ENCODE peak calls at places on chromosome 13, in nine cellular contexts. L is DMS153; I is epithelial cell of esophagus; S is HTR-8/SVneo; E is stimulated activated CD8-positive, alpha-beta memory T cell treated with anti-CD3 and anti-CD28 coated beads, Interleukin-12 subunit alpha, Interleukin-12 subunit beta, amount 100 ng/mL, for 1 hour; P is neural progenitor cell; F is amygdala; K is naive thymus-derived CD4-positive, alpha-beta T cell; A is activated CD4-positive, CD25-positive, alpha-beta regulatory T cell. D is an unnamed sample.

GRCh38 chr13:74710006-74710405 is 575.8 kb upstream of the KLF12 start:
- DNase-seq in L (no peak), I (peak), S (no peak), E (no peak), P (no peak), F (no peak), K (no peak), A (no peak), D (no peak)

GRCh38 chr13:87535911-87536310 is 135.3 kb upstream of the SLITRK5 start:
- DNase-seq in L (no peak), I (peak), S (no peak), E (no peak), P (no peak), F (no peak), K (no peak), A (no peak), D (no peak)

GRCh38 chr13:64640002-64640401 is 2590.1 kb downstream of the PCDH9 start:
- DNase-seq in L (peak), I (peak), S (no peak), E (no peak), P (no peak), F (no peak), K (no peak), A (no peak), D (no peak)

GRCh38 chr13:22454586-22454985 is 726.2 kb upstream of the SGCG start:
- DNase-seq in L (no peak), I (no peak), S (peak), E (no peak), P (no peak), F (no peak), K (no peak), A (no peak), D (no peak)

GRCh38 chr13:76812206-76812882 is 73.9 kb downstream of the KCTD12 start:
- DNase-seq in L (no peak), I (no peak), S (no peak), E (no peak), P (no peak), F (peak), K (no peak), A (no peak), D (no peak)

GRCh38 chr13:100694722-100695644 is 20.4 kb upstream of the TMTC4 start:
- DNase-seq in L (no peak), I (peak), S (peak), E (no peak), P (peak), F (no peak), K (no peak), A (no peak), D (peak)

GRCh38 chr13:39483326-39483725 is 119.7 kb downstream of the LHFPL6 start:
- DNase-seq in L (no peak), I (peak), S (no peak), E (no peak), P (no peak), F (no peak), K (no peak), A (no peak), D (no peak)

GRCh38 chr13:35687336-35687735 is 210.8 kb upstream of the MAB21L1 start:
- DNase-seq in L (no peak), I (no peak), S (no peak), E (no peak), P (no peak), F (no peak), K (no peak), A (no peak), D (no peak)

GRCh38 chr13:46062190-46062589 is 9.6 kb upstream of the ZC3H13 start:
- DNase-seq in L (no peak), I (peak), S (peak), E (no peak), P (no peak), F (no peak), K (no peak), A (no peak), D (no peak)

GRCh38 chr13:113148940-113149503 is 9.4 kb upstream of the PROZ start:
- DNase-seq in L (no peak), I (no peak), S (no peak), E (no peak), P (no peak), F (no peak), K (no peak), A (no peak), D (no peak)

GRCh38 chr13:24176351-24177101 is 16.0 kb downstream of the SPATA13 start:
- DNase-seq in L (no peak), I (no peak), S (no peak), E (no peak), P (no peak), F (no peak), K (no peak), A (no peak), D (no peak)

GRCh38 chr13:96785986-96786385 is 208.3 kb downstream of the OXGR1 start:
- DNase-seq in L (no peak), I (no peak), S (no peak), E (no peak), P (no peak), F (no peak), K (no peak), A (no peak), D (no peak)